ENCODE peak calls at places on chromosomes 6 and 20, in eight cellular contexts. O is OCI-LY7, R is heart left ventricle, M is lower leg skin, C is testis, Y is AG10803, H is cardiac muscle cell, V is AG09319. B is an unnamed sample.
A peak's percentile ranks its signal among the peaks of the same experiment; 100 is the strongest.

GRCh38 chr20:20530428-20531151 is 162.7 kb downstream of the INSM1 start:
- DNase-seq in O (no peak), R (no peak), M (peak; percentile 68), C (no peak), Y (no peak), H (no peak), V (no peak), B (no peak)

GRCh38 chr6:110476046-110476849 is at the start of gene SLC22A16:
- DNase-seq in O (no peak), R (peak; percentile 76), M (no peak), C (no peak), Y (no peak), H (peak; percentile 29), V (no peak), B (no peak)

GRCh38 chr6:129029778-129030177 is 146.8 kb downstream of the LAMA2 start:
- DNase-seq in O (no peak), R (no peak), M (no peak), C (no peak), Y (no peak), H (no peak), V (no peak), B (no peak)

GRCh38 chr6:78867370-78868040 is at the start of gene IRAK1BP1:
- DNase-seq in O (peak; percentile 95), R (peak; percentile 89), M (peak; percentile 94), C (peak; percentile 96), Y (peak; percentile 70), H (peak; percentile 88), V (peak; percentile 42), B (peak; percentile 45)

GRCh38 chr6:156760377-156760776 is 16.8 kb upstream of the ARID1B start:
- DNase-seq in O (peak; percentile 44), R (no peak), M (no peak), C (no peak), Y (no peak), H (no peak), V (no peak), B (no peak)

GRCh38 chr6:121971886-121972285 is 427.6 kb upstream of the HSF2 start:
- DNase-seq in O (no peak), R (no peak), M (no peak), C (no peak), Y (peak; percentile 85), H (peak; percentile 31), V (peak; percentile 4), B (no peak)

GRCh38 chr6:17908831-17909230 is 78.6 kb downstream of the KIF13A start:
- DNase-seq in O (no peak), R (no peak), M (no peak), C (no peak), Y (peak; percentile 52), H (no peak), V (no peak), B (no peak)

GRCh38 chr20:36162272-36162966 is 7.9 kb downstream of the EPB41L1 start:
- DNase-seq in O (no peak), R (no peak), M (no peak), C (no peak), Y (peak; percentile 16), H (no peak), V (no peak), B (no peak)

GRCh38 chr6:137970368-137970767 is 103.3 kb downstream of the TNFAIP3 start:
- DNase-seq in O (peak; percentile 25), R (no peak), M (no peak), C (no peak), Y (no peak), H (no peak), V (no peak), B (no peak)

GRCh38 chr20:61321481-61321880 is 69.4 kb downstream of the CDH4 start:
- DNase-seq in O (no peak), R (no peak), M (no peak), C (no peak), Y (no peak), H (no peak), V (no peak), B (no peak)

GRCh38 chr6:27871919-27872633 is 40.1 kb downstream of the OR2B2 start:
- DNase-seq in O (peak; percentile 95), R (peak; percentile 74), M (peak; percentile 94), C (peak; percentile 83), Y (peak; percentile 95), H (peak; percentile 98), V (peak; percentile 93), B (peak; percentile 99)

GRCh38 chr6:125229080-125229479 is 72.7 kb downstream of the HDDC2 start:
- DNase-seq in O (no peak), R (no peak), M (no peak), C (no peak), Y (no peak), H (peak; percentile 33), V (no peak), B (no peak)

GRCh38 chr6:122491915-122492537 is 20.4 kb upstream of the SERINC1 start:
- DNase-seq in O (peak; percentile 63), R (peak; percentile 58), M (peak; percentile 89), C (peak; percentile 83), Y (peak; percentile 66), H (peak; percentile 76), V (no peak), B (peak; percentile 21)

GRCh38 chr6:159095561-159096095 is 50.8 kb upstream of the TAGAP start:
- DNase-seq in O (peak; percentile 49), R (no peak), M (peak; percentile 26), C (peak; percentile 2), Y (no peak), H (no peak), V (no peak), B (no peak)

GRCh38 chr6:128124713-128125112 is 223.9 kb upstream of the THEMIS start:
- DNase-seq in O (no peak), R (no peak), M (no peak), C (no peak), Y (peak; percentile 4), H (peak; percentile 47), V (no peak), B (no peak)

GRCh38 chr6:99354983-99355382 is 5.5 kb upstream of the FAXC start:
- DNase-seq in O (no peak), R (no peak), M (no peak), C (no peak), Y (no peak), H (no peak), V (no peak), B (no peak)

GRCh38 chr20:57680131-57680716 is 29.6 kb downstream of the PMEPA1 start:
- DNase-seq in O (peak; percentile 91), R (no peak), M (no peak), C (no peak), Y (peak; percentile 29), H (no peak), V (no peak), B (no peak)

GRCh38 chr6:44571510-44571909 is 184.0 kb downstream of the CDC5L start:
- DNase-seq in O (no peak), R (no peak), M (no peak), C (no peak), Y (no peak), H (no peak), V (no peak), B (no peak)

GRCh38 chr6:82033631-82034211 is 213.8 kb downstream of the IBTK start:
- DNase-seq in O (no peak), R (no peak), M (no peak), C (no peak), Y (peak; percentile 37), H (peak; percentile 66), V (no peak), B (no peak)

GRCh38 chr6:15027472-15027871 is 218.4 kb upstream of the JARID2 start:
- DNase-seq in O (no peak), R (no peak), M (no peak), C (no peak), Y (no peak), H (no peak), V (no peak), B (no peak)

GRCh38 chr6:100257661-100258395 is 206.9 kb downstream of the SIM1 start:
- DNase-seq in O (peak; percentile 1), R (no peak), M (no peak), C (no peak), Y (peak; percentile 52), H (peak; percentile 81), V (no peak), B (peak; percentile 47)

GRCh38 chr20:62496525-62497218 is 20.9 kb upstream of the GATA5 start:
- DNase-seq in O (peak; percentile 72), R (no peak), M (no peak), C (peak; percentile 56), Y (no peak), H (no peak), V (no peak), B (no peak)
- TF ChIP-seq CTCF in O (peak; percentile 76), R (peak; percentile 54), M (no peak), C (peak; percentile 42), Y (peak; percentile 29), H (peak; percentile 47), V (peak; percentile 44), B (peak; percentile 46)

GRCh38 chr6:26197736-26198625 is 110.8 kb downstream of the HFE start:
- DNase-seq in O (peak; percentile 84), R (no peak), M (no peak), C (no peak), Y (no peak), H (peak; percentile 24), V (no peak), B (no peak)
- TF ChIP-seq CTCF in O (peak; percentile 57), R (no peak), M (no peak), C (no peak), Y (no peak), H (no peak), V (no peak), B (no peak)

GRCh38 chr20:44537993-44538392 is 16.1 kb upstream of the SERINC3 start:
- DNase-seq in O (no peak), R (no peak), M (no peak), C (no peak), Y (no peak), H (no peak), V (no peak), B (no peak)
- TF ChIP-seq CTCF in O (no peak), R (no peak), M (no peak), C (no peak), Y (peak; percentile 38), H (no peak), V (peak; percentile 33), B (peak; percentile 17)

DNA sequence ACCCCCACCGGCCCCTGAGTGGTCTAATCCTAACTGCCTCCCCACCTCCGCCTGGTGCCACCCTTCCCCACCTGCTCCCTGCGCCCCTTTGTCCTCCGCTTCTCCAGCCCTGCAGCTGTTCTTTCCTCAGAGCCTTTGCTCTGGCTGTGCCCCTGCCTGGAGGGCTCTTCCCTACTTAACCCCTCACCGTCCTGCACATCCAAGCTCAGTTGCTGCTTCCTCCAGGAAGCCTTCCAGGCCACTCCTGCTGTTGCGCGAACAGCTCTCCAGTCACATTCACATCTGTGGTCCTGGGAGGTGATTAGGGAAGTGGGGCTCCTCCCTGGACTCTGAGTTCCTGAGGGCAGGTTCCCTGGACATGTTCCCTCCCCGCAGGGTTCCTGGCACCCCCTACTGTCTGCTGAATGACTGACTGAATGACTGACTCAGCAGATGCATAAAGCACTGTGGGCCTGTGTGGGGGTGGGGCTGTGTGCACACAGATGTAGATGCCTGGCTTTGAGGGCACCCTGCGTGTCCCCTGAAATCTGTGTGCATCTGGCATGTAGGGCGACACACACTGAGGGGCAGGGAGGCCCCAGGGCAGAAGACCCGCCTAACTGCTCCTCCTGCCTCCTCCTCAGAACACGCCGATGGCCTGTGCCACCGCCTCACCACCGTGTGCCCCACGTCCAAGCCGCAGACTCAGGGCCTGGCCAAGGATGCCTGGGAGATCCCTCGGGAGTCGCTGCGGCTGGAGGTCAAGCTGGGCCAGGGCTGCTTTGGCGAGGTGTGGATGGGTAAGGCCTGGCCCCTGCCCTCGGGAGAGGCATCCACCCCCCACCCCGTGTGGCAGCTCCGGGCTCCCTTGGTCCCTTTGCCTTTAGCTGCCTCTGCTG is 51.4 kb downstream of the SRC start:
- DNase-seq in O (no peak), R (peak; percentile 54), M (no peak), C (no peak), Y (no peak), H (peak; percentile 14), V (no peak), B (no peak)
- TF ChIP-seq CTCF in O (peak; percentile 35), R (no peak), M (no peak), C (no peak), Y (peak; percentile 5), H (no peak), V (no peak), B (no peak)

B was measured in HFF-Myc.